ENCODE peak calls at places on chromosomes 11 and 22, in seven cellular contexts. I, Q, F, O, W, D and N are unnamed samples.

GRCh38 chr22:17430298-17430900 is 61.1 kb downstream of the CECR2 start:
- DNase-seq in I (no peak), Q (no peak), F (peak), O (no peak), W (no peak), D (no peak), N (no peak)

GRCh38 chr22:24807284-24807950 is 1.4 kb downstream of the SGSM1 start:
- DNase-seq in I (no peak), Q (peak), F (peak), O (no peak), W (no peak), D (peak), N (no peak)

GRCh38 chr11:112797653-112798293 is 163.4 kb upstream of the NCAM1 start:
- DNase-seq in I (no peak), Q (peak), F (no peak), O (no peak), W (no peak), D (no peak), N (no peak)

GRCh38 chr22:33126881-33127280 is 68.7 kb upstream of the SYN3 start:
- DNase-seq in I (no peak), Q (peak), F (no peak), O (no peak), W (no peak), D (no peak), N (no peak)

GRCh38 chr22:32185821-32186220 is 19.1 kb downstream of the RFPL2 start:
- DNase-seq in I (no peak), Q (no peak), F (no peak), O (no peak), W (no peak), D (no peak), N (no peak)

GRCh38 chr11:60130496-60130895 is 42.0 kb downstream of the MS4A2 start:
- DNase-seq in I (peak), Q (peak), F (no peak), O (no peak), W (no peak), D (no peak), N (peak)

GRCh38 chr11:80621871-80622270 is 1181.0 kb upstream of the TENM4 start:
- DNase-seq in I (no peak), Q (no peak), F (no peak), O (no peak), W (no peak), D (no peak), N (no peak)

GRCh38 chr11:107591446-107592236 is 694 bp downstream of the ELMOD1 start:
- DNase-seq in I (peak), Q (no peak), F (no peak), O (no peak), W (no peak), D (peak), N (no peak)

GRCh38 chr11:120021391-120021953 is 116.4 kb downstream of the TRIM29 start:
- DNase-seq in I (no peak), Q (no peak), F (no peak), O (no peak), W (no peak), D (no peak), N (no peak)

GRCh38 chr11:79400717-79401330 is 40.0 kb downstream of the TENM4 start:
- DNase-seq in I (no peak), Q (peak), F (no peak), O (no peak), W (no peak), D (no peak), N (no peak)

GRCh38 chr22:47000256-47000655 is 237.8 kb downstream of the TBC1D22A start:
- DNase-seq in I (no peak), Q (no peak), F (no peak), O (no peak), W (no peak), D (no peak), N (no peak)

GRCh38 chr11:44906641-44907040 is 44.0 kb downstream of the TP53I11 start:
- DNase-seq in I (no peak), Q (no peak), F (no peak), O (no peak), W (no peak), D (no peak), N (no peak)

GRCh38 chr22:17260950-17261349 is 41.7 kb upstream of the ADA2 start:
- DNase-seq in I (no peak), Q (no peak), F (no peak), O (no peak), W (no peak), D (no peak), N (no peak)

GRCh38 chr11:70112017-70112434 is 33.9 kb downstream of the ANO1 start:
- DNase-seq in I (no peak), Q (no peak), F (no peak), O (no peak), W (no peak), D (peak), N (no peak)

GRCh38 chr22:17946691-17947367 is 77.5 kb downstream of the MICAL3 start:
- DNase-seq in I (no peak), Q (no peak), F (no peak), O (no peak), W (no peak), D (peak), N (no peak)

GRCh38 chr11:117928818-117929567 is at the start of gene TMPRSS13:
- DNase-seq in I (no peak), Q (no peak), F (no peak), O (peak), W (peak), D (no peak), N (no peak)

DNA sequence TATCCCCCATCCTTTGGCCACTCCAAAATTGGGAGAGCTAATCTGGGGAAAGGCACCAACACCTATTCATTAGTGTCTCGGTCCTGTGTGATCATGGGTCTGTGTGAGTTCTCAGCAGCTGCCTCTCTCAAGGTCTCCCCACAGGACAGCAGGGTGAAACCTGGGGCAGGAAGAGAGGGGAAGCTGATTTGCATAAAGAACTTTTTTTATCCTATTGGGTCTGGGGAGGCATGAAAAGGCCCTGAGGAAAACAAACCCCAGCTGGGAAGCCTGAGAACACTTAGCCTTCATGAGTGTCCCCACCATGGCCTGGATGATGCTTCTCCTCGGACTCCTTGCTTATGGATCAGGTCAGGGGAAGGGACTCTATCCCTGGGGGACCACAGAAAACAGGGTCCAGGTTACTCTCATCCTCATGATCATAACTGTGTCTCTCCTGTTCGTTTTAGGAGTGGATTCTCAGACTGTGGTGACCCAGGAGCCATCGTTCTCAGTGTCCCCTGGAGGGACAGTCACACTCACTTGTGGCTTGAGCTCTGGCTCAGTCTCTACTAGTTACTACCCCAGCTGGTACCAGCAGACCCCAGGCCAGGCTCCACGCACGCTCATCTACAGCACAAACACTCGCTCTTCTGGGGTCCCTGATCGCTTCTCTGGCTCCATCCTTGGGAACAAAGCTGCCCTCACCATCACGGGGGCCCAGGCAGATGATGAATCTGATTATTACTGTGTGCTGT is 116.0 kb upstream of the TOP3B start:
- DNase-seq in I (no peak), Q (no peak), F (no peak), O (no peak), W (no peak), D (no peak), N (no peak)
- TF ChIP-seq POLR2A in I (no peak), Q (no peak), F (no peak), O (no peak), W (no peak), D (no peak), N (no peak)

DNA sequence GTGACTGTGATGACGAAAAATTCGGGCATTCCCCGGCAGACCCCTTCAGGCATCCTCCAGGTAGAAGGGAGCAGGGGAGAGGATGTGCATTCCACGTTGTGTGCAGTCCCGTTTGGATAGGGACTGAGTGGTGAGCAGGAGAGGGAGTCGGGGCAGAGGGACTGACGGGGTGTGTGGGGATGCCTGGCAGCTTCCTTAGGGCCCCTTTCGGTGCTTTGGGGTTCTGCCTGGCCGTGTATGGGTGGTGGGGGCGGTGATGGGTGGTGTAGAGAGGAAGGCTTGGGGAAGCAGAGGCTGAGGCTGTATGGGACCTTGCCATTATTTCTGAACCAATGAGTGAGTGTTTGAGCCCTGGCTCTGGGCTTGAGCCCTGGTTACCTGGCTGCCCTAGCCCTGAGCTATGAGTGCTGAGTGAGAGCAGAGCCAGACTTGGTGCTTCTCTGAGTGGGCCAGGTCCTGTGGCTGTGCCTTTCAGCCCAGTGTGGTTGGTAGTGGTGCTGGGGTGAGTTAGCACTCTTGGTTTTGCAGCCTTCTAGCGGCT is 914 bp downstream of the INPPL1 start:
- DNase-seq in I (no peak), Q (no peak), F (no peak), O (no peak), W (no peak), D (no peak), N (no peak)
- TF ChIP-seq POLR2A in I (peak), Q (no peak), F (no peak), O (no peak), W (no peak), D (no peak), N (no peak)

GRCh38 chr11:75583710-75584658 is 21.9 kb downstream of the SERPINH1 start:
- DNase-seq in I (peak), Q (no peak), F (peak), O (no peak), W (peak), D (peak), N (no peak)
- TF ChIP-seq POLR2A in I (peak), Q (no peak), F (no peak), O (no peak), W (no peak), D (no peak), N (peak)

DNA sequence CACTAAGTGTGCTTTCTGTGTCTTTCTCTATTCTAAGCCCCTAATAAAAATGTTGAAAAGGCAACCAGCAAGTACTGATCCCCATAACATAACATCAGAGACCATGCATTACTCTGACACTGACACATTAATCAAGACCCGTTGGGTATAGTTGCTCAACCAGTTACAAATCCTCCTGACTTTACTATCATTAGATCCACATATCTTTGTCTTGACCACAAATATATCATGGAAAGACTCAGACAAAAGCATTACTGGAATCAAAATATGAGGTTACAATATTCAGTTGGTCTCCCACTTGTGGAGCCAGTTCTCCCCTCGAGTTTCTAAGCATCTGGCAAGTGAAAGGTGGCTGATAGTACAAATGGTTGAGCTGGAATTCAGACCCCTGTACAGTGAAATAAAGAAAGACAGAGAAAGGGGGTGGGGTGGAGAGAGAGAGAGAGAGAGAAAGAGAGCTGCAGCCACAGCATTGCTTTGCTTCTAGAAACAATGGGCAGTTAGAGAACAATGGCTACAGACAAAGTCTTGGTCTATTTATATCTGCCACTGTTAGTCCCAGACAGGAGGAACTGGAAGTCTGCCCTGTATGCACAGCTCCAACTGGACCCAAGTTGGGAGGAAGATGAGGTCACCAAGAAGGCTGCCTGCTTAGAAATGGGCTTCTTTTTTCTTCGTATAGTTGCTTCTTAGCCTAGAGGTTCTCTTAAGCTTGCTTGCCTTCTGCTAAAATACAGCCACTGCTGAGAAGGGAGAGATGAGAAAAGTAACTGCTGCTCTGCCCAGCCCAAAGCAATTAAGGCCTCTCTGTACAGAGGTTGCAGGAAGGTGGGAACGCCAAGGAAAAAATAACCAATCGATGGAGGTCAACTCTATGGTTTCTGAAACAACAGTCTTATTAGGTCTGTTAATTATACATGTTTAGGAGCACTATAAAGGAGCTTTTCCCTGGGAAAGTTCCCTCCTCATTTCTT is 85.5 kb downstream of the ETS1 start:
- DNase-seq in I (peak), Q (no peak), F (no peak), O (no peak), W (no peak), D (peak), N (no peak)
- TF ChIP-seq POLR2A in I (peak), Q (no peak), F (no peak), O (no peak), W (no peak), D (no peak), N (no peak)

GRCh38 chr11:114060402-114061052 is 1.0 kb downstream of the ZBTB16 start:
- DNase-seq in I (peak), Q (no peak), F (no peak), O (no peak), W (no peak), D (peak), N (no peak)
- TF ChIP-seq POLR2A in I (no peak), Q (no peak), F (no peak), O (no peak), W (no peak), D (peak), N (no peak)

GRCh38 chr11:68721075-68721474 is 30.2 kb downstream of the TESMIN start:
- DNase-seq in I (no peak), Q (no peak), F (no peak), O (no peak), W (no peak), D (no peak), N (no peak)
- TF ChIP-seq POLR2A in I (no peak), Q (no peak), F (no peak), O (no peak), W (no peak), D (no peak), N (no peak)

GRCh38 chr11:46383404-46383758 is 1.9 kb downstream of the MDK start:
- DNase-seq in I (no peak), Q (no peak), F (no peak), O (no peak), W (no peak), D (no peak), N (no peak)
- TF ChIP-seq POLR2A in I (no peak), Q (no peak), F (no peak), O (no peak), W (no peak), D (no peak), N (no peak)

DNA sequence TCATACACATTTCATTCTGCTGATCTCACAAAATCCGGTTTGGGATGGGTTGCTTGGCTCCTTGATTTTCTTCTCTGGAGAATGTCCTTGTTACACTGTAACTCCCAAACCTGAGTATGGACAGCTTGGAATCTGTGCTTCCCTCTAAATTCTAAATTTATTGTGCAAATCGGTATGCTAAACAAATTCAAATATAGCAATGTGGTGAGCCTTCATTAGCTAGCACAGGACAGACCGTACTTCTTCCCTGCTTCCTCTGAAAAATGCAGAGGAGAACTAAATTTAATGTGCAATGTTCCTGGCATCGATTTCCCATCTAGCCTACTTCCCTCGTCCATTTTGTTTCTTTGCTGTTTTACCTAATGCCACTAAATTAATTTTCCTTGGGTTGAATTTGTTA is 858.4 kb upstream of the FAT3 start:
- DNase-seq in I (no peak), Q (no peak), F (no peak), O (no peak), W (no peak), D (no peak), N (no peak)
- TF ChIP-seq POLR2A in I (no peak), Q (no peak), F (no peak), O (no peak), W (no peak), D (no peak), N (no peak)

GRCh38 chr11:78037825-78038620 is 14.9 kb upstream of the KCTD14 start:
- DNase-seq in I (no peak), Q (no peak), F (no peak), O (no peak), W (no peak), D (no peak), N (no peak)

GRCh38 chr11:78036313-78036712 is 13.2 kb upstream of the KCTD14 start:
- DNase-seq in I (no peak), Q (no peak), F (no peak), O (no peak), W (no peak), D (no peak), N (no peak)

GRCh38 chr11:78038697-78039313 is 15.7 kb upstream of the KCTD14 start:
- DNase-seq in I (peak), Q (no peak), F (no peak), O (no peak), W (no peak), D (no peak), N (no peak)

GRCh38 chr11:78039391-78039918 is 16.4 kb upstream of the KCTD14 start:
- DNase-seq in I (no peak), Q (no peak), F (no peak), O (no peak), W (no peak), D (no peak), N (no peak)

DNA sequence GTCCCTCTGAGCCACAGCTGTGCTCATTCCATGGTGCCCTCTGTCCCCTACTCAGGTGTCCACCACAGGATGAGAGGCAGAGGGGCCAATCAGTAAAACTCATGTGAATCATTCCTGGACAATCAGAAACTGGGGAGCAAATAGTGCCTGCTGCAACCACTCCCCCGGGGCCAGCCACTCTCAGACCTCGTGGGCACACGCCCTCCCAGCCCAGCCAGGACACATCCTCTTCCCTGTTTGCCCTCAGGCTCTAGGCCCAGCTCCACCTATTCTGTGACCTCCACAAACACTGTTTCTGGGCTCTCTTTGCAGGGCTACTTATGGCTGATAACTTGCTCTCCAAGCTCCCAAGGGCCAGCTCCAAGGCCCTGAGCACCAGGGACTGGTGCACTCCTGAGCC is 14.0 kb upstream of the KCTD14 start:
- DNase-seq in I (no peak), Q (no peak), F (no peak), O (no peak), W (no peak), D (no peak), N (no peak)
- TF ChIP-seq POLR2A in I (no peak), Q (no peak), F (no peak), O (no peak), W (no peak), D (no peak), N (no peak)